ENCODE peak calls at places on chromosomes 6 and 20, in five cellular contexts. L is heart right ventricle, J is aorta, T is SW 1271, E is T-cell. M is an unnamed sample.

GRCh38 chr20:47220161-47220582 is 136.3 kb downstream of the ZMYND8 start:
- DNase-seq in L (peak; percentile 26), J (no peak), T (no peak), E (peak; percentile 31), M (no peak)

GRCh38 chr6:31878761-31879542 is at the start of gene SLC44A4:
- DNase-seq in L (no peak), J (no peak), T (no peak), E (no peak), M (no peak)

GRCh38 chr6:8930009-8930408 is 494.7 kb upstream of the SLC35B3 start:
- DNase-seq in L (no peak), J (no peak), T (no peak), E (no peak), M (no peak)

GRCh38 chr6:75415804-75416203 is 77.8 kb downstream of the FILIP1 start:
- DNase-seq in L (no peak), J (no peak), T (no peak), E (no peak), M (no peak)

GRCh38 chr6:33843086-33843695 is 39.4 kb upstream of the MLN start:
- DNase-seq in L (no peak), J (no peak), T (no peak), E (no peak), M (no peak)

GRCh38 chr6:125357515-125358256 is 55.9 kb upstream of the HDDC2 start:
- DNase-seq in L (peak; percentile 18), J (no peak), T (no peak), E (peak; percentile 4), M (no peak)

GRCh38 chr20:17202030-17202429 is 24.8 kb upstream of the PCSK2 start:
- DNase-seq in L (no peak), J (no peak), T (no peak), E (no peak), M (no peak)

GRCh38 chr6:161238076-161238869 is 35.6 kb downstream of the AGPAT4 start:
- DNase-seq in L (no peak), J (no peak), T (no peak), E (no peak), M (no peak)

GRCh38 chr6:167759206-167759605 is 67.5 kb upstream of the AFDN start:
- DNase-seq in L (no peak), J (no peak), T (no peak), E (no peak), M (no peak)

GRCh38 chr20:43914286-43914685 is 366 bp upstream of the TOX2 start:
- DNase-seq in L (no peak), J (no peak), T (no peak), E (no peak), M (no peak)

GRCh38 chr20:61628901-61629300 is 376.8 kb downstream of the CDH4 start:
- DNase-seq in L (no peak), J (no peak), T (no peak), E (no peak), M (peak; percentile 9)

GRCh38 chr20:33846291-33846916 is 35.3 kb downstream of the CHMP4B start:
- DNase-seq in L (no peak), J (peak; percentile 56), T (no peak), E (no peak), M (no peak)

GRCh38 chr6:52547647-52548352 is 29.1 kb downstream of the TRAM2 start:
- DNase-seq in L (no peak), J (peak; percentile 55), T (no peak), E (no peak), M (no peak)

M was measured in left cardiac atrium.